ENCODE peak calls at places on chromosomes 2 and 18, in four cellular contexts. M is SK-N-SH, Y is transverse colon, L is HCT116. D is an unnamed sample. For H3K4me1, the result is how much of the 10 kb centered on the place peaks cover.

GRCh38 chr18:47997338-47997780 is 66.9 kb upstream of the SMAD2 start:
- DNase-seq in L (no peak), M (no peak), Y (no peak), D (no peak)

GRCh38 chr18:2814928-2815327 is 31.9 kb upstream of the EMILIN2 start:
- DNase-seq in L (no peak), M (no peak), Y (no peak), D (no peak)

GRCh38 chr2:168521342-168521741 is 65.3 kb downstream of the CERS6 start:
- DNase-seq in Y (no peak), M (peak), L (no peak), D (no peak)

GRCh38 chr2:72214429-72215143 is 66.9 kb upstream of the CYP26B1 start:
- DNase-seq in L (no peak), M (no peak), Y (no peak), D (no peak)

GRCh38 chr2:12213222-12213621 is 466.8 kb downstream of the LPIN1 start:
- DNase-seq in Y (no peak), M (no peak), L (no peak), D (no peak)

GRCh38 chr2:64617631-64618151 is 36.0 kb downstream of the SERTAD2 start:
- DNase-seq in Y (no peak), M (no peak), L (no peak), D (no peak)

GRCh38 chr2:160294339-160294803 is 94.3 kb upstream of the ITGB6 start:
- DNase-seq in M (no peak), Y (peak), L (no peak), D (no peak)

GRCh38 chr18:10410472-10411300 is 43.7 kb upstream of the APCDD1 start:
- DNase-seq in Y (no peak), L (no peak), M (no peak), D (no peak)

GRCh38 chr2:170573660-170574059 is 141.5 kb upstream of the SP5 start:
- DNase-seq in Y (no peak), L (no peak), M (no peak), D (no peak)

GRCh38 chr2:120053891-120054290 is 41.0 kb downstream of the EPB41L5 start:
- DNase-seq in M (no peak), L (no peak), Y (no peak), D (no peak)

GRCh38 chr2:135638825-135639224 is 102.8 kb upstream of the UBXN4 start:
- DNase-seq in Y (no peak), L (no peak), M (no peak), D (no peak)

GRCh38 chr18:3791258-3791657 is 341.3 kb downstream of the TGIF1 start:
- DNase-seq in Y (no peak), L (no peak), M (no peak), D (no peak)

GRCh38 chr2:10057231-10058107 is 14.1 kb downstream of the KLF11 start:
- DNase-seq in M (peak), L (no peak), Y (peak), D (peak)

GRCh38 chr2:30847329-30847728 is 40.1 kb upstream of the CAPN13 start:
- DNase-seq in L (no peak), Y (no peak), M (no peak), D (no peak)

GRCh38 chr2:223591596-223591995 is 10.6 kb downstream of the SCG2 start:
- DNase-seq in M (no peak), Y (no peak), L (no peak), D (no peak)

GRCh38 chr2:45172993-45173392 is 163.7 kb upstream of the SIX2 start:
- DNase-seq in Y (no peak), M (no peak), L (no peak), D (no peak)

GRCh38 chr2:54578668-54579045 is 122.5 kb downstream of the SPTBN1 start:
- DNase-seq in L (no peak), M (no peak), Y (no peak), D (no peak)

GRCh38 chr2:47559079-47559684 is 156.2 kb downstream of the MSH2 start:
- DNase-seq in Y (no peak), M (no peak), L (no peak), D (no peak)

GRCh38 chr2:65049010-65049639 is 7.1 kb upstream of the CEP68 start:
- DNase-seq in M (no peak), Y (no peak), L (no peak), D (no peak)

GRCh38 chr2:167626301-167626700 is 621.1 kb downstream of the STK39 start:
- DNase-seq in L (no peak), Y (no peak), M (no peak), D (no peak)

GRCh38 chr2:30310955-30311354 is 79.6 kb downstream of the LBH start:
- DNase-seq in Y (peak), M (no peak), L (no peak), D (no peak)

GRCh38 chr2:46923011-46923669 is 7.5 kb upstream of the MCFD2 start:
- DNase-seq in L (no peak), M (no peak), Y (no peak), D (no peak)

GRCh38 chr2:235511187-235511661 is 17.4 kb downstream of the AGAP1 start:
- DNase-seq in M (no peak), L (peak), Y (peak), D (no peak)

GRCh38 chr2:85717308-85718005 is 23.3 kb downstream of the GNLY start:
- DNase-seq in L (no peak), Y (no peak), M (peak), D (no peak)

GRCh38 chr2:172282944-172283343 is 144.4 kb upstream of the ITGA6 start:
- DNase-seq in M (no peak), L (no peak), Y (no peak), D (no peak)

GRCh38 chr2:173631123-173631450 is 276.4 kb downstream of the CDCA7 start:
- DNase-seq in L (no peak), Y (no peak), M (no peak), D (no peak)

GRCh38 chr2:217076651-217077232 is 216.9 kb upstream of the TNP1 start:
- DNase-seq in Y (no peak), M (no peak), L (no peak), D (no peak)

GRCh38 chr18:9417081-9417841 is 58.1 kb upstream of the RALBP1 start:
- DNase-seq in Y (no peak), L (no peak), M (no peak), D (no peak)

GRCh38 chr2:223459328-223459939 is 142.7 kb downstream of the SCG2 start:
- DNase-seq in Y (no peak), L (peak), M (peak), D (no peak)

GRCh38 chr2:173568054-173568453 is 213.4 kb downstream of the CDCA7 start:
- DNase-seq in M (peak), Y (peak), L (peak), D (no peak)

GRCh38 chr18:34576622-34577021 is 133.5 kb upstream of the DTNA start:
- DNase-seq in L (no peak), M (no peak), Y (no peak), D (no peak)

GRCh38 chr2:239360421-239361310 is 40.2 kb downstream of the HDAC4 start:
- DNase-seq in M (no peak), Y (no peak), L (no peak), D (no peak)

GRCh38 chr18:72541871-72542690 is 2.1 kb downstream of the CBLN2 start:
- DNase-seq in Y (no peak), M (peak), L (no peak), D (no peak)

GRCh38 chr2:29014811-29015414 is 33.8 kb downstream of the TOGARAM2 start:
- DNase-seq in M (no peak), L (no peak), Y (peak), D (peak)

GRCh38 chr18:75753753-75754152 is 326.2 kb upstream of the SMIM21 start:
- DNase-seq in L (no peak), Y (no peak), M (no peak), D (no peak)

GRCh38 chr18:75757951-75758350 is 330.4 kb upstream of the SMIM21 start:
- DNase-seq in M (no peak), L (no peak), Y (no peak), D (no peak)

GRCh38 chr18:75752864-75753263 is 325.4 kb upstream of the SMIM21 start:
- DNase-seq in Y (no peak), M (no peak), L (no peak), D (no peak)

GRCh38 chr18:75760208-75760607 is 332.7 kb upstream of the SMIM21 start:
- DNase-seq in M (no peak), L (no peak), Y (no peak), D (no peak)

GRCh38 chr18:75754433-75754832 is 326.9 kb upstream of the SMIM21 start:
- DNase-seq in L (no peak), Y (no peak), M (no peak), D (no peak)
- TF ChIP-seq POLR2AphosphoS5 in L (no peak), Y (no peak), M (no peak), D (no peak)

GRCh38 chr2:200081221-200081620 is 125.8 kb downstream of the MAIP1 start:
- DNase-seq in Y (no peak), L (no peak), M (no peak), D (no peak)
- H3K27ac ChIP-seq in Y (no peak), L (no peak), M (no peak), D (no peak)

GRCh38 chr18:77107218-77107815 is 25.3 kb downstream of the MBP start:
- DNase-seq in Y (no peak), L (no peak), M (no peak), D (no peak)
- H3K4me1 ChIP-seq in Y (under half), L (under half), M (under half), D (half or more)

DNA sequence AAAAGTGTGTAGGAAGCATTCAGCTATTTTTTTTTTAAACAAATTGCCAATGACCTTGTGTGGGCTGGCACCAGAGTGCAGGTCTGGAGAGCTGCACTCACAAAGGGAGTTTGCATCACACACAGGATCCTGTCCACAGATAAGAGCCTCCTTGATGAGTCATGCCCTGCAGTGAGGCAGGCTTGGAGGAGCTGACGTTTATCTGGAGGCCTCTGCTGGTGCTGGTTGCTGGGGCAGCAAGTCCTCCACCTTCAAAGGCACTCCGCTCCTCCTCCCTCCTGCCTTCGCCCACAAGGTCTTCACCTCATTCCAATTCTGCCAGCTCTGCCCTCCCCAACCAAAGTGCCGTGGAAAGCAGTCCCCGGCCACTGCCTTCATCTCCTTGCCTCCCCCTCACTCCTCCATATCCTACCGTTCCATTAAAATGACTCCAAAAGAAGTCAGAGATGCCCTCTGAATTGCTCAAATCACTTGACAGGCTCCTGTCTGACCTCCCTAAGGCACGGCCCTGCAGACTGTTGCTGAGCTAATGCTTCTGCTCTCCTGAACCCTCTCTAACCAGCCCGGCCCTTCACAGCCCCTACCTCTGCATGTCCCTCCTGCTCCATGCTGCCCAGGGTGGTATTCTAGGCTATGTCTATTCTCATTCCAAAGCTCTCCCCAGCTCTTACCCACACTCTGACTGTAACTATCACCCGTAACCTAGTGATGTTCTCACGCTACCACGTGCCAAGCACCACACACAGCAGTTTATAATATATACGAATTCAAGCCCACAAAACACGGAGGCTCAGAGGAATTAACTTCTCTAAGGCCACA is 30.9 kb downstream of the LONRF2 start:
- DNase-seq in Y (peak), L (peak), M (peak), D (no peak)
- TF ChIP-seq POLR2AphosphoS5 in Y (no peak), L (peak), M (peak), D (peak)

GRCh38 chr18:46696702-46697101 is 39.7 kb upstream of the LOXHD1 start:
- DNase-seq in Y (no peak), M (no peak), L (no peak), D (no peak)
- H3K27ac ChIP-seq in Y (no peak), M (no peak), L (no peak), D (no peak)

GRCh38 chr2:201258666-201258999 is 1.7 kb upstream of the CASP8 start:
- DNase-seq in M (no peak), L (no peak), Y (no peak), D (no peak)
- H3K4me1 ChIP-seq in M (under half), L (under half), Y (under half), D (half or more)

GRCh38 chr2:183224933-183225332 is 100.7 kb downstream of the NUP35 start:
- DNase-seq in L (no peak), M (no peak), Y (no peak), D (no peak)
- TF ChIP-seq POLR2AphosphoS5 in L (no peak), M (no peak), Y (no peak), D (no peak)

GRCh38 chr2:83517727-83518368 is 941.2 kb downstream of the SUCLG1 start:
- DNase-seq in Y (no peak), M (no peak), L (no peak), D (no peak)

GRCh38 chr2:83516503-83516902 is 942.6 kb downstream of the SUCLG1 start:
- DNase-seq in Y (no peak), L (no peak), M (no peak), D (no peak)
- H3K27ac ChIP-seq in Y (no peak), L (no peak), M (no peak), D (no peak)

DNA sequence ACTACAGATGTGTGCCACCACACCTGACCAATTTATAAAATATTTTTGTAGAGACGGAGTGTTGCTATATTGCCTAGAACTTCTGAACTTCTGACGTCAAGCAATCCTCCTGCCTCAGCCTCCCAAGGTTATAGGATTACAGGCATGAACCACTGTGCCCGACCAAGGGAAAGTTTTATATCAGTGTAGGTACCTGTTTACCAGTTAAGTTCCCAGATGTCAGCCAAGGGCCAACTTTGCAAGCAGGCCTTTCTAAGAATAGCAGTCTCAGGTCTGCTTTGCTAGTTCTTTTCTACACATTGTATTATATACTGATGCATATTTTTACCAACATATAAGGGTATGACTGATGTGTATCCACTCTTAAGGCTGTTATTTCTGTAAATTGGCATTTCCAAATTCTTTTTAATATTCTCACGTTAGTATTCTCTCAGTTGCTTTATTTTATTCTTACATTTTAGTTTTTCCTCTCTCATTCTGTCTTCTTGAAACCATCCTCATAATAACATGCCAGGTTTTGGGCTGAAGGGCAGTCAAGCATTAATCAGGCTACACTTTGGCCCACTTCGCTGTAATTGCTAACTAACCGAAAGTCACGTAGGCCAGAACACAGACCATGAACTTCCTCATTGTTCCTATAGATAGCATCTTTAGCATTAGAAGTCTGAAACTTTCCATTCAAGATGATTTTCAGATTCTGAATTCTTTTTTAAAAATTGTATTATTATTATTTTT is 25.0 kb upstream of the CXXC1 start:
- DNase-seq in M (no peak), L (no peak), Y (no peak), D (no peak)
- H3K4me1 ChIP-seq in M (under half), L (under half), Y (under half), D (half or more)

DNA sequence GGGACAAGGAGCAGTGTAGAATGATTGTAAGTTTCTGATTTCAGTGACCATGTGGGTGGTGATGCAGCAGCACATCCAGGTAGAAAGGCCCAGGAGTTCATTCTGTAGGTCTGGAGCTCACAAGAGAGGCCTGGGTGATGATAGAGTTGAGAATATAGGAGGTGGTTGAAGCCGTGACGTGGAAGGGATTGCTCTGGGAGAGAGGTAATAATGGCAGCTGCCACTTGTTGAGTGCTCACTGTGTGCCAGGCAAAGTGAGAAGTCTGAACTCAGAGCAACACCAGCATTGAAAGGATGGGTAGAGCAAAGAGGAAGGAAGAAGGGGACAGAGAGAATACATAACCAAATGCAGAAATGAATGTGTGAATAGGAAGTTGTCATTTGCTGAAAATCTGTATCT is 3.3 kb downstream of the TTLL4 start:
- DNase-seq in Y (no peak), M (no peak), L (no peak), D (no peak)
- TF ChIP-seq POLR2AphosphoS5 in Y (no peak), M (no peak), L (no peak), D (no peak)

D was measured in spleen.